ENCODE peak calls at places on chromosomes 7 and 10, in six cellular contexts. B, S, U, M, P and R are unnamed samples.

GRCh38 chr10:98242823-98243222 is 25.2 kb downstream of the LOXL4 start:
- DNase-seq in B (no peak), S (peak), U (no peak), M (no peak), P (no peak), R (no peak)

GRCh38 chr7:38660427-38661099 is 29.4 kb upstream of the AMPH start:
- DNase-seq in B (peak), S (peak), U (peak), M (no peak), P (peak), R (no peak)

GRCh38 chr10:29621161-29621560 is 13.6 kb downstream of the SVIL start:
- DNase-seq in B (peak), S (peak), U (peak), M (peak), P (peak), R (no peak)

GRCh38 chr10:103861501-103861900 is 6.1 kb upstream of the SH3PXD2A start:
- DNase-seq in B (no peak), S (peak), U (no peak), M (no peak), P (peak), R (no peak)

GRCh38 chr10:101453791-101454718 is 100.1 kb downstream of the BTRC start:
- DNase-seq in B (no peak), S (peak), U (no peak), M (no peak), P (no peak), R (no peak)

GRCh38 chr7:117827861-117828260 is 45.4 kb downstream of the CTTNBP2 start:
- DNase-seq in B (no peak), S (peak), U (no peak), M (no peak), P (peak), R (no peak)

GRCh38 chr10:75660833-75661232 is 229.4 kb downstream of the LRMDA start:
- DNase-seq in B (no peak), S (no peak), U (no peak), M (no peak), P (no peak), R (no peak)

GRCh38 chr7:38398725-38399321 is 125.4 kb upstream of the TARP start:
- DNase-seq in B (peak), S (peak), U (peak), M (no peak), P (peak), R (peak)

GRCh38 chr10:102342958-102343357 is 52.5 kb upstream of the NFKB2 start:
- DNase-seq in B (no peak), S (peak), U (no peak), M (no peak), P (peak), R (no peak)

GRCh38 chr7:90621892-90622182 is 25.7 kb downstream of the CDK14 start:
- DNase-seq in B (no peak), S (no peak), U (peak), M (no peak), P (no peak), R (no peak)

GRCh38 chr10:79038841-79039201 is 29.9 kb upstream of the ZMIZ1 start:
- DNase-seq in B (peak), S (no peak), U (peak), M (peak), P (no peak), R (no peak)

GRCh38 chr7:18494821-18495408 is 634 bp upstream of the HDAC9 start:
- DNase-seq in B (no peak), S (peak), U (no peak), M (no peak), P (peak), R (no peak)

GRCh38 chr10:128055061-128055868 is 71.0 kb downstream of the MKI67 start:
- DNase-seq in B (no peak), S (no peak), U (no peak), M (no peak), P (no peak), R (no peak)

GRCh38 chr7:135800560-135800959 is 51.9 kb upstream of the FAM180A start:
- DNase-seq in B (peak), S (no peak), U (peak), M (no peak), P (peak), R (no peak)

GRCh38 chr10:51743146-51743545 is 43.8 kb upstream of the CSTF2T start:
- DNase-seq in B (no peak), S (peak), U (peak), M (no peak), P (no peak), R (no peak)

GRCh38 chr7:30510124-30511074 is 5.8 kb upstream of the GGCT start:
- DNase-seq in B (peak), S (peak), U (peak), M (no peak), P (no peak), R (no peak)

GRCh38 chr7:135855836-135856235 is 107.2 kb upstream of the FAM180A start:
- DNase-seq in B (no peak), S (peak), U (no peak), M (no peak), P (no peak), R (no peak)

GRCh38 chr7:90251304-90251635 is 6.3 kb downstream of the CFAP69 start:
- DNase-seq in B (no peak), S (peak), U (no peak), M (no peak), P (no peak), R (no peak)

GRCh38 chr10:122116331-122116730 is 127.4 kb downstream of the TACC2 start:
- DNase-seq in B (no peak), S (peak), U (no peak), M (no peak), P (peak), R (no peak)

GRCh38 chr7:72336887-72337821 is 75.0 kb downstream of the CALN1 start:
- DNase-seq in B (peak), S (no peak), U (peak), M (no peak), P (no peak), R (no peak)

GRCh38 chr7:132677941-132678340 is 101.7 kb upstream of the PLXNA4 start:
- DNase-seq in B (no peak), S (no peak), U (no peak), M (no peak), P (no peak), R (no peak)

GRCh38 chr10:21953585-21954057 is 49.9 kb downstream of the DNAJC1 start:
- DNase-seq in B (no peak), S (peak), U (peak), M (no peak), P (no peak), R (no peak)

GRCh38 chr10:97795886-97796285 is 24.1 kb upstream of the SFRP5 start:
- DNase-seq in B (peak), S (no peak), U (no peak), M (no peak), P (no peak), R (no peak)

GRCh38 chr10:102632394-102633062 is 11.8 kb upstream of the TRIM8 start:
- DNase-seq in B (peak), S (peak), U (no peak), M (no peak), P (no peak), R (no peak)

GRCh38 chr7:137687556-137688280 is 159.1 kb downstream of the DGKI start:
- DNase-seq in B (no peak), S (peak), U (no peak), M (no peak), P (peak), R (no peak)

GRCh38 chr7:99331002-99331401 is 5.3 kb downstream of the ARPC1A start:
- DNase-seq in B (no peak), S (no peak), U (no peak), M (peak), P (peak), R (no peak)

GRCh38 chr7:71140264-71140663 is 8.3 kb downstream of the GALNT17 start:
- DNase-seq in B (no peak), S (no peak), U (no peak), M (peak), P (no peak), R (no peak)

GRCh38 chr10:105140600-105140999 is 499.5 kb downstream of the SORCS3 start:
- DNase-seq in B (no peak), S (no peak), U (no peak), M (no peak), P (no peak), R (no peak)

GRCh38 chr7:151964951-151965350 is 8.7 kb downstream of the GALNTL5 start:
- DNase-seq in B (no peak), S (no peak), U (no peak), M (peak), P (no peak), R (no peak)

GRCh38 chr7:1512781-1513656 is 8.8 kb upstream of the INTS1 start:
- DNase-seq in B (no peak), S (peak), U (no peak), M (peak), P (peak), R (no peak)

GRCh38 chr7:91397099-91397498 is 132.9 kb downstream of the FZD1 start:
- DNase-seq in B (no peak), S (peak), U (no peak), M (no peak), P (no peak), R (no peak)

GRCh38 chr10:784377-784758 is 94.9 kb upstream of the DIP2C start:
- DNase-seq in B (peak), S (no peak), U (peak), M (peak), P (no peak), R (no peak)

GRCh38 chr10:785539-786214 is 96.2 kb upstream of the DIP2C start:
- DNase-seq in B (no peak), S (no peak), U (no peak), M (peak), P (no peak), R (peak)

GRCh38 chr10:782751-783648 is 93.5 kb upstream of the DIP2C start:
- DNase-seq in B (peak), S (no peak), U (no peak), M (peak), P (no peak), R (peak)

GRCh38 chr10:786666-787512 is 97.4 kb upstream of the DIP2C start:
- DNase-seq in B (peak), S (no peak), U (no peak), M (peak), P (no peak), R (peak)

GRCh38 chr10:784759-785538 is 95.5 kb upstream of the DIP2C start:
- DNase-seq in B (peak), S (peak), U (peak), M (peak), P (peak), R (peak)
- TF ChIP-seq CTCF in B (peak), S (peak), U (no peak), M (no peak), P (peak), R (no peak)

DNA sequence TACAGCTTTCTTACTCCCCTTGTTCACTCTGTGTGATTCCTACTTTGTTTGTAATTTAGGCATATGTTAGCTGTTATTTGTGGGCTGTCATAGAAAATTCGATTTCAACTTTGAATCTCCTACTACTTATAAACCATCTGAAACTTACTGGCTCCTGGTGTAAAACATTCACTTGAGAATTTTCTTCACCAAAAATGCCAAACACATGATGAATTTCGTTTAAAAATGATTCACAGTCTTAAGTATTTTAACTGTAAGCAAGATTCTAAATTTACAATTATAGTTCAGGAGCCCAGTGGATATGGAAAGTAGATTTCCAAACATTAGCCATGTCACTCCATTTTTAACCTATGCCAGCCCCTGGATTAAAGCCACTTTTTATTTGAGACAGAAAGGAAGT is 3.1 kb downstream of the CPED1 start:
- DNase-seq in B (no peak), S (peak), U (no peak), M (no peak), P (no peak), R (no peak)
- H3K4me3 ChIP-seq in B (no peak), S (peak), U (no peak), M (no peak), P (peak), R (no peak)

DNA sequence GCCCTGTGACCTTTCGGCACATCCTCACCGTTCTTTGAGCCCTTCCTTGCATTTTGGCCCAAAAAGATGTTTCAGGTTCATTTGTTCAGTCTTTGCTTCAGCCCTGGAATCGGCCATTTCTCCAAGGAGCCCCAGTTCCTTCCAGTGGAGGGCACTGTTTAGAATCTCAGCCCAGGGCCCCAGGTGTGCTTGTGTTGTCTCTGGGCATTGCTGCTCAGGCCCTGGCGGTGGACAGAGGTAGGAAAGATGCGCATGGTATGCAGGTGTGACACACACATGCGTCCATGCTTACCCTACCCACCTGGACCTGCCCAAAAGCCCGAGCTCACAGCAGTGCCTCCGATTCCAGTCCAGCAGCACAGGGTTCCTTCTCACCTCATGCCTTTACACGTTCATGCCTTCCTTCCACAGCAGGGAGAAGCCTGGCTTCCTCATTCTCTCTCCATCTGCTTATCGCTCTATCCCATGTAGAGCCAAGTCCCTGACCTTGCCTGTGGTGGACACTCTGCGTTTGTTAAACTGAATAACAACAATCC is 70.6 kb downstream of the LHPP start:
- DNase-seq in B (peak), S (no peak), U (peak), M (no peak), P (no peak), R (no peak)
- TF ChIP-seq CTCF in B (peak), S (no peak), U (peak), M (no peak), P (peak), R (no peak)

DNA sequence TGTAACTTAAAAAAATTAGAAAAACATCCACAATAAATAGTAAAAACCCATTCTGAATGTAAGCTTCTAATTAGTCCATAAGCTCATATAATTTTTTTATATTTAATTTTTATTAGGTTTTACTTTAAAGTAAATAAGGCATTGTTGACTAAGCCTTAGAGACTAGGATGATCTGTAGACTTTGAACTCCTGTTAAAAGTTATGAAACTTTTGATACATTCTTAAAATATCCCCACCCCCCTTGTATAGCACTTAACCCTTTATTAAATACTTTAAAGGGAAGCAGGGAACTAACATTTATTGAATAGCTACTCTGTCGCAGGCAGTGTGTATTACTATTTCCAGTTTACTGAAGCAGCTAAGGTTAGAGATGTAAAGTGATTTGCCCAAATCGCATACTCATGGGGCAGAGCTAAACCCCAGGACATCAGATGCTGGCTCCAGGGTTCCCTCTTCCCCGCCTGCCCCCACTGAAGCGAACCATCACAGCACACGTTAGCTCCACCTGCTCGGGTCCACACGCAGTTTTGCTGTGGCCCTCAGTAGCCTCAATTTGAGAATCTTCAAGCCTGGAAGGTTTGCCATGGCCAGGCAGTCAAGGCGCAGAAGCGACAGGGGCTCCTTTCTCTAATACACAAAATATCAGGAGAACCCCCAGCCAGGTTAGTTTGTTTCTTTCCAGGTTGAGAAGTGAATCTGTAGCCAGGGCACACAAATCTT is 762 bp downstream of the PON1 start:
- DNase-seq in B (no peak), S (no peak), U (no peak), M (no peak), P (no peak), R (no peak)
- H3K4me3 ChIP-seq in B (no peak), S (no peak), U (peak), M (no peak), P (no peak), R (no peak)

GRCh38 chr7:44858161-44858560 is 10.3 kb upstream of the H2AZ2 start:
- DNase-seq in B (no peak), S (no peak), U (no peak), M (no peak), P (no peak), R (no peak)
- TF ChIP-seq CTCF in B (peak), S (peak), U (peak), M (no peak), P (no peak), R (no peak)

DNA sequence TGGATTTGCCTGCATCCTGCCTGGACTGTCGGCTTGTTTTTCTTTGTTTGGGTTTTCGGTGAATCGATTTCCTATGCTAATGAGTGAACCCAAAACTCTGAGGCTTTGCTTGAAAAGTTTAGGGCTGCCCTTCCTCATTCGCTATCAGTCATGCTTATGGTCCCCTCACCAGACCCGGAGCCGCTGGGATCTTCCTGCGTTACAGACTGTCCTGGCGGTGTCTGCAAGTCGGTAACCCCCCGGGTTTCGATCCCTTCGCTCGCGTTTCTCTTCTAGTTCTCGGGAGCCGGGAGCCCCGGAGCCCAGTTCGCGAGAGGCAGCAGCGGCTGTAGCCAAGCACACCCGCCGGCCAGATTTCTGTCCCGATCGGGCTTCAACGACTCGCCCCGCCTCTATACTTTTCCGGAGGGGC is 2.2 kb downstream of the EMX2 start:
- DNase-seq in B (peak), S (no peak), U (peak), M (peak), P (no peak), R (no peak)
- H3K4me3 ChIP-seq in B (no peak), S (no peak), U (peak), M (peak), P (peak), R (no peak)

DNA sequence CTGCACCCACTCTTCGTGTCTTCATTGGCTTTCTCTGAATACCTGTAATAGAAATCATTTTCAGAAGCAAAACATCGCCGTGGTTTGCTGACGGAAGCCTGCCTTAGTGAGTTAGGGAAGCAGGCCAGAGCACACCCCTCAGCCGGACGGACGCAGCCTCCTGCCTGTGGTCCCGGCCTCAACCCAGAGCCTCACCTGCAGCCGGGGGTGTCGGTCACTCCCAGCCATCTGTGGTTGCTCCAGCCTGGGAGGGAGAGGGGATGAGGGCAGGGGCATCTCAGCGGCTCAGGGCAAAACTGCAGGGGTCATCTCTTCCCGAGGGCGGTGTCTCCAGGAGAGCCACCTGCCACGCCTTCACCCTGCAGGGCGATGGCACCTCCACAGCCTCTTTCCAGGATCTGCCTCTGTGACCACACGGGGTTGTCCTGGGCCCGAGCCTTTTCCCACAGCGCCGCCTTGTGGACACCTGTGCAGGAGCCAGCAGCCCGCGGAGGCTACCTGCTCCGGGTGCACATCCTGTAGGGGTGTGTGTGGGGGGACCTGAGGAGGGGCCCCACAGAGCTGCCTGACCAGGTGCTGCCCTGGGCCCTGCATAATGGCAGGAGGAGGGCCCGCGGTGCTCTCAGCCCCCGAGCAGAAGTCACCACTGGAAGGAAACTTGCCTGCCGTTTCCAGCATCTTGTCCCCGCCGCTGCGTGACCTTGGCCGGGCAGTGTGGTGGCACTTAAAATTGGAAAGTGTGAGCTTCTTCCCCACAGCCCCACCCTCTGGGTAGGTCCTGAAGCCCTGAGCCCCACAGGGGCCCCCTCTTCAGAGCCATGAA is 21.6 kb upstream of the AP5Z1 start:
- DNase-seq in B (peak), S (peak), U (peak), M (peak), P (no peak), R (peak)
- TF ChIP-seq CTCF in B (peak), S (peak), U (peak), M (no peak), P (peak), R (peak)